ENCODE peak calls at places on chromosomes 11 and 22, in seven cellular contexts. V, J, U, E, I, S and K are unnamed samples. For H3K4me1, the result is how much of the 10 kb centered on the place peaks cover.

GRCh38 chr22:40008726-40009125 is 14.0 kb downstream of the FAM83F start:
- DNase-seq in V (no peak), J (no peak), U (peak), E (no peak), I (no peak), S (no peak), K (peak)

GRCh38 chr11:129287920-129288319 is 87.7 kb upstream of the BARX2 start:
- DNase-seq in V (no peak), J (no peak), U (no peak), E (peak), I (no peak), S (peak), K (no peak)

GRCh38 chr11:94734563-94735275 is 33.4 kb upstream of the AMOTL1 start:
- DNase-seq in V (no peak), J (peak), U (no peak), E (peak), I (peak), S (no peak), K (peak)

GRCh38 chr11:6633422-6634408 is 14.5 kb upstream of the TPP1 start:
- DNase-seq in V (no peak), J (no peak), U (no peak), E (no peak), I (no peak), S (no peak), K (no peak)

GRCh38 chr11:132994038-132994502 is 538.2 kb downstream of the OPCML start:
- DNase-seq in V (no peak), J (no peak), U (no peak), E (no peak), I (no peak), S (no peak), K (no peak)

GRCh38 chr22:37680191-37680851 is 4.9 kb downstream of the LGALS1 start:
- DNase-seq in V (no peak), J (no peak), U (peak), E (no peak), I (no peak), S (no peak), K (no peak)

GRCh38 chr11:134322553-134322952 is 9.2 kb upstream of the GLB1L2 start:
- DNase-seq in V (no peak), J (no peak), U (no peak), E (no peak), I (no peak), S (no peak), K (no peak)

GRCh38 chr11:107259826-107260225 is 197.8 kb downstream of the CWF19L2 start:
- DNase-seq in V (no peak), J (no peak), U (no peak), E (peak), I (no peak), S (peak), K (no peak)

GRCh38 chr22:45777046-45777851 is 105.6 kb downstream of the ATXN10 start:
- DNase-seq in V (no peak), J (no peak), U (peak), E (peak), I (no peak), S (no peak), K (no peak)

GRCh38 chr11:112163875-112164521 is at the start of gene IL18:
- DNase-seq in V (no peak), J (peak), U (no peak), E (peak), I (no peak), S (peak), K (peak)

GRCh38 chr11:20595101-20595500 is 4.3 kb upstream of the SLC6A5 start:
- DNase-seq in V (no peak), J (no peak), U (no peak), E (no peak), I (no peak), S (no peak), K (no peak)

GRCh38 chr11:78314753-78315152 is 102.9 kb downstream of the GAB2 start:
- DNase-seq in V (no peak), J (no peak), U (no peak), E (peak), I (no peak), S (no peak), K (no peak)

GRCh38 chr11:79274636-79275315 is 166.1 kb downstream of the TENM4 start:
- DNase-seq in V (no peak), J (no peak), U (peak), E (no peak), I (no peak), S (peak), K (no peak)

DNA sequence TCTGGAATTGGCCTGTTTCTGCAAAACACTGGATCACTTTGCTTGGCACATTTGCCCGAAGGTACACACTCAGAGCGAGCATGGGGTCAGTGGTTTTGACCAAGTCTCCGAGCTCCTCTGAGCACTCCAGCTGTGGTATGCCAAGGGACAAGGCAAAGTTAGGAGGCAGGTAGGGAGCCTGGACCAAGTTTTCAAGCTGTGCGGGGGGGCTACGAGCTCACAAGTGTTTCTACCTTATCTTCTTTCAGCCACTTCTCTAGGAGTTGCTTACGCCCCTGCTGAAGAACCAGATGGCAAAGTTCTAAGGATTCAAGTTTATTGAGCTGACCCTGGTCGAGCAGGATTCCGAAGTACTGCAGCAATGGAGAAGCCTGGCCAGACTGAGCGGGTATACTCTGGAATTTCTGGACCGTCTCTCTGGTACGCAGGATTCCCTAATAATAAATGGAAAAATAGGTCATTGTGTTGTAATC is 54.7 kb upstream of the SLC25A1 start:
- DNase-seq in V (no peak), J (no peak), U (no peak), E (peak), I (no peak), S (no peak), K (no peak)
- H2AK5ac ChIP-seq in V (no peak), J (no peak), U (no peak), E (no peak), I (no peak), S (no peak), K (no peak)

DNA sequence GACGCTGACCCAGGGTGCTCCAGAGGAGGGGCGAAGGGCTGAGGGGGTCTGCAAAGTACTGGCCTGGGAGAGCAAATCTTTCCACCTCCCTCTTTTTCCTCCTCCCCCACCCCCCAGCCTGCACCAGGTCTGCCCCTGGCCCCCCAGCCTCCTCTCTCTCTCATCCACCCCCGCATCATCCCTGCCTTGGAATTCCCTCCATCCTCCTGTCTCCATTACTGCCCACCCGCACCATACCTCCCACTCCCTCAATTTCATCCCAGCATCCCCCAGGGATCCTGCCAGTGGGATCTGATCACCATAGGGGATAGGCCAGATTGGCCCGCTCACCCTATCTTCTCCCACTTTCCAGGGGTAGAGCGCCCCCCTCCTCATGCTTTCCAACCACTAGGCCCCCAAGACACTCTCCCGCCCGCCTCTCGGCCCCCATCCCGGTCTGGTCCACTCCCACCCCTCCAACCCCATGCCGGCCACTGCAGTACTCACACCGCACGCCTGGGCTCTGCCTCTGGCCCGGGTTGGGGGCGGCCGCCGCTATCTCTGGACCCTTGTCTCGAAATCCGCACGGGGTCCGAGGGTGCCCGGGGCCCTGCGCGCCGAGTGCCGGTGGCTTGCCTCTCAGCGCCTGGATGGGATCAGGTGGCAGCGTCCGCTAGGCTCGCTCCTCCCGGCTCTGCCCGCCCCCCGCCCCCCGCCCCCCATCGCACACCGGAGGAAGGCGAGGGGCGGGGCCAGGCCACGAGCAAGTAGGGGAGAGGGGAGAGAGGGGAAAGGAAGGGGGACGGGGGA is at the start of gene GAL3ST3:
- DNase-seq in V (peak), J (peak), U (no peak), E (no peak), I (no peak), S (no peak), K (peak)
- H3K4me1 ChIP-seq in V (under half), J (under half), U (under half), E (under half), I (under half), S (under half), K (under half)

GRCh38 chr11:45503311-45503710 is 162.1 kb downstream of the CHST1 start:
- DNase-seq in V (no peak), J (no peak), U (no peak), E (no peak), I (no peak), S (no peak), K (no peak)

GRCh38 chr11:45501277-45501979 is 164.0 kb downstream of the CHST1 start:
- DNase-seq in V (peak), J (no peak), U (no peak), E (no peak), I (no peak), S (no peak), K (no peak)

GRCh38 chr11:45501980-45502545 is 163.4 kb downstream of the CHST1 start:
- DNase-seq in V (no peak), J (no peak), U (no peak), E (no peak), I (no peak), S (no peak), K (no peak)

GRCh38 chr11:45500457-45500856 is 165.0 kb downstream of the CHST1 start:
- DNase-seq in V (peak), J (no peak), U (no peak), E (no peak), I (no peak), S (no peak), K (peak)
- H2AK5ac ChIP-seq in V (no peak), J (no peak), U (no peak), E (no peak), I (no peak), S (no peak), K (no peak)

GRCh38 chr11:126344291-126344970 is 11.1 kb upstream of the ST3GAL4 start:
- DNase-seq in V (no peak), J (no peak), U (no peak), E (no peak), I (no peak), S (no peak), K (no peak)

GRCh38 chr11:126346586-126346940 is 8.9 kb upstream of the ST3GAL4 start:
- DNase-seq in V (no peak), J (no peak), U (no peak), E (no peak), I (no peak), S (no peak), K (no peak)

GRCh38 chr11:126347751-126348628 is 7.5 kb upstream of the ST3GAL4 start:
- DNase-seq in V (no peak), J (no peak), U (no peak), E (no peak), I (no peak), S (no peak), K (no peak)

GRCh38 chr11:126345283-126345682 is 10.2 kb upstream of the ST3GAL4 start:
- DNase-seq in V (no peak), J (no peak), U (no peak), E (peak), I (no peak), S (no peak), K (no peak)

GRCh38 chr11:126345759-126346585 is 9.5 kb upstream of the ST3GAL4 start:
- DNase-seq in V (no peak), J (no peak), U (peak), E (peak), I (no peak), S (peak), K (peak)
- H3K4me1 ChIP-seq in V (under half), J (under half), U (under half), E (under half), I (under half), S (under half), K (under half)